ENCODE peak calls at places on chromosomes 5 and 9, in ten cellular contexts. One of them, this sample, is unnamed.

GRCh38 chr5:180291234-180291940 is 496 bp downstream of the MAPK9 start:
- DNase-seq in GM13976: peak
- DNase-seq in GM13977: no peak
- DNase-seq in cardiac septum: no peak
- DNase-seq in activated CD8-positive, alpha-beta T cell treated with anti-CD3 and anti-CD28 coated beads, Interleukin-2, amount 10 ng/mL, durations not matched to agents 7 days and 5 days: peak
- DNase-seq in breast epithelium: no peak
- DNase-seq in Kasumi-1: no peak
- DNase-seq in GM23248: no peak
- DNase-seq in hippocampal formation: peak
- DNase-seq in stimulated activated CD4-positive, alpha-beta T cell treated with anti-CD3 and anti-CD28 coated beads, Interleukin-1b, Interleukin-23, amount 100 ng/mL, for 24 hours: no peak
- DNase-seq in this sample: no peak

GRCh38 chr5:32916648-32917047 is 205.5 kb downstream of the NPR3 start:
- DNase-seq in hippocampal formation: no peak
- DNase-seq in stimulated activated CD4-positive, alpha-beta T cell treated with anti-CD3 and anti-CD28 coated beads, Interleukin-1b, Interleukin-23, amount 100 ng/mL, for 24 hours: no peak
- DNase-seq in breast epithelium: no peak
- DNase-seq in Kasumi-1: peak
- DNase-seq in cardiac septum: no peak
- DNase-seq in GM13976: no peak
- DNase-seq in GM13977: no peak
- DNase-seq in activated CD8-positive, alpha-beta T cell treated with anti-CD3 and anti-CD28 coated beads, Interleukin-2, amount 10 ng/mL, durations not matched to agents 7 days and 5 days: no peak
- DNase-seq in GM23248: peak
- DNase-seq in this sample: peak

GRCh38 chr9:128685022-128685332 is 4.0 kb upstream of the SET start:
- DNase-seq in GM13976: no peak
- DNase-seq in Kasumi-1: no peak
- DNase-seq in cardiac septum: no peak
- DNase-seq in GM13977: no peak
- DNase-seq in activated CD8-positive, alpha-beta T cell treated with anti-CD3 and anti-CD28 coated beads, Interleukin-2, amount 10 ng/mL, durations not matched to agents 7 days and 5 days: no peak
- DNase-seq in stimulated activated CD4-positive, alpha-beta T cell treated with anti-CD3 and anti-CD28 coated beads, Interleukin-1b, Interleukin-23, amount 100 ng/mL, for 24 hours: no peak
- DNase-seq in breast epithelium: no peak
- DNase-seq in hippocampal formation: no peak
- DNase-seq in GM23248: no peak
- DNase-seq in this sample: no peak

GRCh38 chr9:7935666-7936065 is 136.1 kb upstream of the DMAC1 start:
- DNase-seq in GM13976: peak
- DNase-seq in GM23248: no peak
- DNase-seq in GM13977: no peak
- DNase-seq in activated CD8-positive, alpha-beta T cell treated with anti-CD3 and anti-CD28 coated beads, Interleukin-2, amount 10 ng/mL, durations not matched to agents 7 days and 5 days: no peak
- DNase-seq in stimulated activated CD4-positive, alpha-beta T cell treated with anti-CD3 and anti-CD28 coated beads, Interleukin-1b, Interleukin-23, amount 100 ng/mL, for 24 hours: no peak
- DNase-seq in breast epithelium: no peak
- DNase-seq in cardiac septum: no peak
- DNase-seq in Kasumi-1: no peak
- DNase-seq in hippocampal formation: no peak
- DNase-seq in this sample: no peak

GRCh38 chr5:116575635-116576042 is 1.0 kb upstream of the SEMA6A start:
- DNase-seq in stimulated activated CD4-positive, alpha-beta T cell treated with anti-CD3 and anti-CD28 coated beads, Interleukin-1b, Interleukin-23, amount 100 ng/mL, for 24 hours: no peak
- DNase-seq in Kasumi-1: peak
- DNase-seq in GM13977: peak
- DNase-seq in cardiac septum: no peak
- DNase-seq in breast epithelium: no peak
- DNase-seq in GM13976: no peak
- DNase-seq in GM23248: peak
- DNase-seq in activated CD8-positive, alpha-beta T cell treated with anti-CD3 and anti-CD28 coated beads, Interleukin-2, amount 10 ng/mL, durations not matched to agents 7 days and 5 days: peak
- DNase-seq in hippocampal formation: no peak
- DNase-seq in this sample: peak

GRCh38 chr9:72557549-72557948 is 36.1 kb downstream of the TMC1 start:
- DNase-seq in GM13976: no peak
- DNase-seq in breast epithelium: no peak
- DNase-seq in GM23248: peak
- DNase-seq in hippocampal formation: no peak
- DNase-seq in Kasumi-1: no peak
- DNase-seq in cardiac septum: no peak
- DNase-seq in activated CD8-positive, alpha-beta T cell treated with anti-CD3 and anti-CD28 coated beads, Interleukin-2, amount 10 ng/mL, durations not matched to agents 7 days and 5 days: peak
- DNase-seq in stimulated activated CD4-positive, alpha-beta T cell treated with anti-CD3 and anti-CD28 coated beads, Interleukin-1b, Interleukin-23, amount 100 ng/mL, for 24 hours: peak
- DNase-seq in GM13977: no peak
- DNase-seq in this sample: peak

GRCh38 chr5:155299342-155300006 is 285.9 kb downstream of the KIF4B start:
- DNase-seq in cardiac septum: no peak
- DNase-seq in Kasumi-1: no peak
- DNase-seq in GM13977: no peak
- DNase-seq in breast epithelium: no peak
- DNase-seq in hippocampal formation: no peak
- DNase-seq in GM23248: no peak
- DNase-seq in activated CD8-positive, alpha-beta T cell treated with anti-CD3 and anti-CD28 coated beads, Interleukin-2, amount 10 ng/mL, durations not matched to agents 7 days and 5 days: no peak
- DNase-seq in GM13976: no peak
- DNase-seq in stimulated activated CD4-positive, alpha-beta T cell treated with anti-CD3 and anti-CD28 coated beads, Interleukin-1b, Interleukin-23, amount 100 ng/mL, for 24 hours: no peak
- DNase-seq in this sample: no peak

GRCh38 chr9:30575218-30575617 is 1809.2 kb upstream of the ACO1 start:
- DNase-seq in hippocampal formation: no peak
- DNase-seq in stimulated activated CD4-positive, alpha-beta T cell treated with anti-CD3 and anti-CD28 coated beads, Interleukin-1b, Interleukin-23, amount 100 ng/mL, for 24 hours: no peak
- DNase-seq in GM13976: no peak
- DNase-seq in activated CD8-positive, alpha-beta T cell treated with anti-CD3 and anti-CD28 coated beads, Interleukin-2, amount 10 ng/mL, durations not matched to agents 7 days and 5 days: no peak
- DNase-seq in cardiac septum: peak
- DNase-seq in Kasumi-1: no peak
- DNase-seq in GM13977: no peak
- DNase-seq in GM23248: no peak
- DNase-seq in breast epithelium: no peak
- DNase-seq in this sample: no peak

GRCh38 chr9:96441798-96442445 is 8.0 kb upstream of the HABP4 start:
- DNase-seq in breast epithelium: no peak
- DNase-seq in Kasumi-1: peak
- DNase-seq in cardiac septum: no peak
- DNase-seq in activated CD8-positive, alpha-beta T cell treated with anti-CD3 and anti-CD28 coated beads, Interleukin-2, amount 10 ng/mL, durations not matched to agents 7 days and 5 days: peak
- DNase-seq in hippocampal formation: no peak
- DNase-seq in GM13977: peak
- DNase-seq in stimulated activated CD4-positive, alpha-beta T cell treated with anti-CD3 and anti-CD28 coated beads, Interleukin-1b, Interleukin-23, amount 100 ng/mL, for 24 hours: no peak
- DNase-seq in GM13976: peak
- DNase-seq in GM23248: peak
- DNase-seq in this sample: peak

GRCh38 chr5:107257885-107258520 is 412.7 kb downstream of the EFNA5 start:
- DNase-seq in breast epithelium: no peak
- DNase-seq in GM13977: no peak
- DNase-seq in GM23248: no peak
- DNase-seq in cardiac septum: no peak
- DNase-seq in hippocampal formation: no peak
- DNase-seq in Kasumi-1: no peak
- DNase-seq in stimulated activated CD4-positive, alpha-beta T cell treated with anti-CD3 and anti-CD28 coated beads, Interleukin-1b, Interleukin-23, amount 100 ng/mL, for 24 hours: no peak
- DNase-seq in activated CD8-positive, alpha-beta T cell treated with anti-CD3 and anti-CD28 coated beads, Interleukin-2, amount 10 ng/mL, durations not matched to agents 7 days and 5 days: no peak
- DNase-seq in GM13976: no peak
- DNase-seq in this sample: no peak

GRCh38 chr5:40622463-40623252 is 57.1 kb upstream of the PTGER4 start:
- DNase-seq in breast epithelium: no peak
- DNase-seq in cardiac septum: no peak
- DNase-seq in GM13976: no peak
- DNase-seq in GM23248: no peak
- DNase-seq in activated CD8-positive, alpha-beta T cell treated with anti-CD3 and anti-CD28 coated beads, Interleukin-2, amount 10 ng/mL, durations not matched to agents 7 days and 5 days: no peak
- DNase-seq in Kasumi-1: no peak
- DNase-seq in GM13977: no peak
- DNase-seq in stimulated activated CD4-positive, alpha-beta T cell treated with anti-CD3 and anti-CD28 coated beads, Interleukin-1b, Interleukin-23, amount 100 ng/mL, for 24 hours: no peak
- DNase-seq in hippocampal formation: no peak
- DNase-seq in this sample: no peak

GRCh38 chr5:6462671-6463070 is 14.0 kb downstream of the UBE2QL1 start:
- DNase-seq in cardiac septum: no peak
- DNase-seq in activated CD8-positive, alpha-beta T cell treated with anti-CD3 and anti-CD28 coated beads, Interleukin-2, amount 10 ng/mL, durations not matched to agents 7 days and 5 days: no peak
- DNase-seq in stimulated activated CD4-positive, alpha-beta T cell treated with anti-CD3 and anti-CD28 coated beads, Interleukin-1b, Interleukin-23, amount 100 ng/mL, for 24 hours: no peak
- DNase-seq in Kasumi-1: no peak
- DNase-seq in breast epithelium: no peak
- DNase-seq in hippocampal formation: no peak
- DNase-seq in GM13976: no peak
- DNase-seq in GM13977: no peak
- DNase-seq in GM23248: no peak
- DNase-seq in this sample: no peak

GRCh38 chr5:76403963-76404693 is 1.0 kb downstream of the IQGAP2 start:
- DNase-seq in GM13977: peak
- DNase-seq in cardiac septum: peak
- DNase-seq in activated CD8-positive, alpha-beta T cell treated with anti-CD3 and anti-CD28 coated beads, Interleukin-2, amount 10 ng/mL, durations not matched to agents 7 days and 5 days: peak
- DNase-seq in stimulated activated CD4-positive, alpha-beta T cell treated with anti-CD3 and anti-CD28 coated beads, Interleukin-1b, Interleukin-23, amount 100 ng/mL, for 24 hours: peak
- DNase-seq in breast epithelium: peak
- DNase-seq in hippocampal formation: no peak
- DNase-seq in GM23248: peak
- DNase-seq in Kasumi-1: no peak
- DNase-seq in GM13976: peak
- DNase-seq in this sample: peak

GRCh38 chr9:16230731-16231130 is 639.7 kb downstream of the BNC2 start:
- DNase-seq in Kasumi-1: no peak
- DNase-seq in GM23248: no peak
- DNase-seq in GM13977: no peak
- DNase-seq in stimulated activated CD4-positive, alpha-beta T cell treated with anti-CD3 and anti-CD28 coated beads, Interleukin-1b, Interleukin-23, amount 100 ng/mL, for 24 hours: no peak
- DNase-seq in hippocampal formation: no peak
- DNase-seq in activated CD8-positive, alpha-beta T cell treated with anti-CD3 and anti-CD28 coated beads, Interleukin-2, amount 10 ng/mL, durations not matched to agents 7 days and 5 days: no peak
- DNase-seq in GM13976: no peak
- DNase-seq in breast epithelium: no peak
- DNase-seq in cardiac septum: no peak
- DNase-seq in this sample: no peak

GRCh38 chr5:31097851-31098250 is 95.6 kb upstream of the CDH6 start:
- DNase-seq in hippocampal formation: no peak
- DNase-seq in Kasumi-1: no peak
- DNase-seq in stimulated activated CD4-positive, alpha-beta T cell treated with anti-CD3 and anti-CD28 coated beads, Interleukin-1b, Interleukin-23, amount 100 ng/mL, for 24 hours: no peak
- DNase-seq in GM13976: no peak
- DNase-seq in GM23248: no peak
- DNase-seq in breast epithelium: no peak
- DNase-seq in cardiac septum: no peak
- DNase-seq in activated CD8-positive, alpha-beta T cell treated with anti-CD3 and anti-CD28 coated beads, Interleukin-2, amount 10 ng/mL, durations not matched to agents 7 days and 5 days: no peak
- DNase-seq in GM13977: no peak
- DNase-seq in this sample: no peak

GRCh38 chr9:88236531-88237453 is 98.5 kb upstream of the SPATA31C2 start:
- DNase-seq in GM13976: no peak
- DNase-seq in hippocampal formation: no peak
- DNase-seq in activated CD8-positive, alpha-beta T cell treated with anti-CD3 and anti-CD28 coated beads, Interleukin-2, amount 10 ng/mL, durations not matched to agents 7 days and 5 days: no peak
- DNase-seq in GM23248: peak
- DNase-seq in breast epithelium: peak
- DNase-seq in cardiac septum: no peak
- DNase-seq in Kasumi-1: no peak
- DNase-seq in GM13977: no peak
- DNase-seq in stimulated activated CD4-positive, alpha-beta T cell treated with anti-CD3 and anti-CD28 coated beads, Interleukin-1b, Interleukin-23, amount 100 ng/mL, for 24 hours: no peak
- DNase-seq in this sample: no peak

GRCh38 chr5:150497274-150497988 is 10.5 kb upstream of the NDST1 start:
- DNase-seq in GM23248: peak
- DNase-seq in stimulated activated CD4-positive, alpha-beta T cell treated with anti-CD3 and anti-CD28 coated beads, Interleukin-1b, Interleukin-23, amount 100 ng/mL, for 24 hours: no peak
- DNase-seq in activated CD8-positive, alpha-beta T cell treated with anti-CD3 and anti-CD28 coated beads, Interleukin-2, amount 10 ng/mL, durations not matched to agents 7 days and 5 days: no peak
- DNase-seq in cardiac septum: no peak
- DNase-seq in GM13977: no peak
- DNase-seq in hippocampal formation: peak
- DNase-seq in breast epithelium: no peak
- DNase-seq in Kasumi-1: no peak
- DNase-seq in GM13976: no peak
- DNase-seq in this sample: peak

GRCh38 chr9:32728181-32728580 is 55.2 kb upstream of the TMEM215 start:
- DNase-seq in breast epithelium: no peak
- DNase-seq in stimulated activated CD4-positive, alpha-beta T cell treated with anti-CD3 and anti-CD28 coated beads, Interleukin-1b, Interleukin-23, amount 100 ng/mL, for 24 hours: no peak
- DNase-seq in GM13976: no peak
- DNase-seq in cardiac septum: no peak
- DNase-seq in hippocampal formation: no peak
- DNase-seq in Kasumi-1: peak
- DNase-seq in GM23248: no peak
- DNase-seq in activated CD8-positive, alpha-beta T cell treated with anti-CD3 and anti-CD28 coated beads, Interleukin-2, amount 10 ng/mL, durations not matched to agents 7 days and 5 days: no peak
- DNase-seq in GM13977: no peak
- DNase-seq in this sample: no peak

GRCh38 chr5:174503461-174504265 is 220.7 kb upstream of the MSX2 start:
- DNase-seq in GM13977: no peak
- DNase-seq in GM23248: peak
- DNase-seq in Kasumi-1: no peak
- DNase-seq in GM13976: no peak
- DNase-seq in cardiac septum: no peak
- DNase-seq in activated CD8-positive, alpha-beta T cell treated with anti-CD3 and anti-CD28 coated beads, Interleukin-2, amount 10 ng/mL, durations not matched to agents 7 days and 5 days: no peak
- DNase-seq in stimulated activated CD4-positive, alpha-beta T cell treated with anti-CD3 and anti-CD28 coated beads, Interleukin-1b, Interleukin-23, amount 100 ng/mL, for 24 hours: no peak
- DNase-seq in breast epithelium: peak
- DNase-seq in hippocampal formation: peak
- DNase-seq in this sample: peak

GRCh38 chr5:168916266-168916665 is 337.1 kb upstream of the PANK3 start:
- DNase-seq in GM13977: no peak
- DNase-seq in GM23248: peak
- DNase-seq in breast epithelium: no peak
- DNase-seq in cardiac septum: no peak
- DNase-seq in GM13976: no peak
- DNase-seq in stimulated activated CD4-positive, alpha-beta T cell treated with anti-CD3 and anti-CD28 coated beads, Interleukin-1b, Interleukin-23, amount 100 ng/mL, for 24 hours: no peak
- DNase-seq in hippocampal formation: no peak
- DNase-seq in Kasumi-1: no peak
- DNase-seq in activated CD8-positive, alpha-beta T cell treated with anti-CD3 and anti-CD28 coated beads, Interleukin-2, amount 10 ng/mL, durations not matched to agents 7 days and 5 days: no peak
- DNase-seq in this sample: no peak

GRCh38 chr5:15026011-15026481 is 154.5 kb upstream of the ANKH start:
- DNase-seq in stimulated activated CD4-positive, alpha-beta T cell treated with anti-CD3 and anti-CD28 coated beads, Interleukin-1b, Interleukin-23, amount 100 ng/mL, for 24 hours: no peak
- DNase-seq in activated CD8-positive, alpha-beta T cell treated with anti-CD3 and anti-CD28 coated beads, Interleukin-2, amount 10 ng/mL, durations not matched to agents 7 days and 5 days: no peak
- DNase-seq in hippocampal formation: no peak
- DNase-seq in GM23248: peak
- DNase-seq in Kasumi-1: no peak
- DNase-seq in cardiac septum: no peak
- DNase-seq in GM13976: no peak
- DNase-seq in breast epithelium: no peak
- DNase-seq in GM13977: no peak
- DNase-seq in this sample: peak

GRCh38 chr9:6605202-6605601 is 40.3 kb downstream of the GLDC start:
- DNase-seq in Kasumi-1: no peak
- DNase-seq in activated CD8-positive, alpha-beta T cell treated with anti-CD3 and anti-CD28 coated beads, Interleukin-2, amount 10 ng/mL, durations not matched to agents 7 days and 5 days: no peak
- DNase-seq in GM13976: peak
- DNase-seq in breast epithelium: no peak
- DNase-seq in stimulated activated CD4-positive, alpha-beta T cell treated with anti-CD3 and anti-CD28 coated beads, Interleukin-1b, Interleukin-23, amount 100 ng/mL, for 24 hours: no peak
- DNase-seq in cardiac septum: no peak
- DNase-seq in hippocampal formation: no peak
- DNase-seq in GM13977: peak
- DNase-seq in GM23248: no peak
- DNase-seq in this sample: no peak